ENCODE peak calls at places on chromosome 1, in nine cellular contexts. Q, L, N, J, S, R, Y, E and I are unnamed samples.

GRCh38 chr1:242011879-242012674 is 13.2 kb upstream of the MAP1LC3C start:
- DNase-seq in Q (no peak), L (peak), N (no peak), J (no peak), S (peak), R (peak), Y (peak), E (no peak), I (no peak)

GRCh38 chr1:39489567-39490239 is 1.7 kb upstream of the BMP8A start:
- DNase-seq in Q (no peak), L (no peak), N (no peak), J (no peak), S (no peak), R (no peak), Y (no peak), E (no peak), I (no peak)

GRCh38 chr1:203522237-203522636 is 28.3 kb downstream of the OPTC start:
- DNase-seq in Q (no peak), L (no peak), N (peak), J (no peak), S (no peak), R (no peak), Y (no peak), E (no peak), I (no peak)

GRCh38 chr1:44587796-44588460 is 86.4 kb downstream of the TMEM53 start:
- DNase-seq in Q (no peak), L (no peak), N (no peak), J (peak), S (no peak), R (peak), Y (no peak), E (no peak), I (no peak)

GRCh38 chr1:167987174-167987573 is 50.3 kb upstream of the MPC2 start:
- DNase-seq in Q (no peak), L (no peak), N (no peak), J (no peak), S (peak), R (peak), Y (peak), E (no peak), I (no peak)

GRCh38 chr1:45205000-45205909 is 1.1 kb downstream of the ZSWIM5 start:
- DNase-seq in Q (peak), L (peak), N (peak), J (no peak), S (peak), R (peak), Y (no peak), E (peak), I (no peak)

GRCh38 chr1:52413410-52414104 is 9.2 kb downstream of the PRPF38A start:
- DNase-seq in Q (peak), L (no peak), N (no peak), J (no peak), S (no peak), R (peak), Y (peak), E (peak), I (no peak)

GRCh38 chr1:29516063-29516820 is 279.9 kb downstream of the PTPRU start:
- DNase-seq in Q (no peak), L (no peak), N (no peak), J (no peak), S (no peak), R (no peak), Y (no peak), E (no peak), I (no peak)

GRCh38 chr1:117695796-117696505 is 90.1 kb downstream of the TENT5C start:
- DNase-seq in Q (peak), L (peak), N (no peak), J (no peak), S (peak), R (peak), Y (peak), E (peak), I (peak)

GRCh38 chr1:59485171-59485570 is 188.3 kb downstream of the FGGY start:
- DNase-seq in Q (no peak), L (no peak), N (no peak), J (no peak), S (no peak), R (no peak), Y (no peak), E (no peak), I (no peak)

GRCh38 chr1:226019550-226019949 is 20.4 kb upstream of the SDE2 start:
- DNase-seq in Q (no peak), L (no peak), N (no peak), J (no peak), S (no peak), R (no peak), Y (no peak), E (no peak), I (no peak)

GRCh38 chr1:7789828-7790227 is 5.7 kb downstream of the PER3 start:
- DNase-seq in Q (no peak), L (no peak), N (no peak), J (no peak), S (no peak), R (no peak), Y (no peak), E (no peak), I (no peak)

GRCh38 chr1:117602862-117603261 is 3.0 kb upstream of the TENT5C start:
- DNase-seq in Q (no peak), L (no peak), N (no peak), J (no peak), S (no peak), R (no peak), Y (no peak), E (no peak), I (no peak)

GRCh38 chr1:186139706-186140105 is 235.3 kb downstream of the TPR start:
- DNase-seq in Q (peak), L (no peak), N (no peak), J (no peak), S (no peak), R (no peak), Y (peak), E (no peak), I (no peak)

GRCh38 chr1:151972533-151973270 is 21.0 kb downstream of the S100A10 start:
- DNase-seq in Q (peak), L (no peak), N (peak), J (peak), S (peak), R (peak), Y (peak), E (peak), I (peak)

GRCh38 chr1:198179556-198179981 is 22.8 kb downstream of the NEK7 start:
- DNase-seq in Q (peak), L (no peak), N (no peak), J (no peak), S (peak), R (no peak), Y (peak), E (peak), I (peak)
- H3K4me3 ChIP-seq in Q (no peak), L (no peak), N (no peak), J (no peak), S (no peak), R (no peak), Y (no peak), E (no peak), I (no peak)

GRCh38 chr1:201739492-201740085 is 89.4 kb upstream of the IPO9 start:
- DNase-seq in Q (peak), L (peak), N (peak), J (peak), S (peak), R (peak), Y (no peak), E (peak), I (no peak)
- H3K4me3 ChIP-seq in Q (peak), L (peak), N (peak), J (peak), S (peak), R (peak), Y (peak), E (peak), I (peak)

GRCh38 chr1:61254629-61255323 is 172.4 kb downstream of the NFIA start:
- DNase-seq in Q (peak), L (no peak), N (no peak), J (no peak), S (peak), R (peak), Y (peak), E (peak), I (no peak)
- H3K4me3 ChIP-seq in Q (peak), L (peak), N (no peak), J (no peak), S (peak), R (peak), Y (peak), E (peak), I (no peak)

DNA sequence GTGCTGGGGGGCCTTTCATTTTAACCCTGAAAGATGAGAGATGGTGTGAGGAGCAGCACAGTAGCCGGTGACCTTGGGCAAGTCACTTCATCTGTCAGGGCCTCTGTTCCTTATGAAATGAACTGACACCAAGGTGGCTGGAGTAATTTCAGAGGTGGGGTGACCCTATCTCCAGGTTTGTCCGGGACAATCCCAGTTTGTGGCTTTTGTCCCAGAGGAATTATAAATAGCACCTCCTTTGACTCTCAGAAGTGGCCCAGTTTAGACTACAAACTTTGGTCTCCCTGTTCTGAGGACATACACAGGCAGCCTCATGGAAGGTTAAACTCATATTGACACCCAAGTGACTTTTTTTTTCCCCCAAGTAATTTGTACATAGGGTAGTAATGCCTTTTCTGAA is 14.6 kb downstream of the ACTN2 start:
- DNase-seq in Q (no peak), L (no peak), N (no peak), J (no peak), S (no peak), R (no peak), Y (no peak), E (no peak), I (no peak)
- H3K4me3 ChIP-seq in Q (no peak), L (peak), N (no peak), J (no peak), S (no peak), R (no peak), Y (no peak), E (no peak), I (no peak)

GRCh38 chr1:209820986-209821385 is 6.8 kb upstream of the UTP25 start:
- DNase-seq in Q (no peak), L (no peak), N (no peak), J (no peak), S (no peak), R (peak), Y (no peak), E (no peak), I (no peak)

GRCh38 chr1:209825591-209826433 is 2.0 kb upstream of the UTP25 start:
- DNase-seq in Q (no peak), L (no peak), N (no peak), J (no peak), S (peak), R (peak), Y (no peak), E (no peak), I (no peak)

GRCh38 chr1:209823143-209824041 is 4.4 kb upstream of the UTP25 start:
- DNase-seq in Q (peak), L (no peak), N (peak), J (no peak), S (peak), R (peak), Y (peak), E (peak), I (peak)

GRCh38 chr1:209819059-209819458 is 8.7 kb upstream of the UTP25 start:
- DNase-seq in Q (no peak), L (no peak), N (no peak), J (no peak), S (no peak), R (no peak), Y (no peak), E (no peak), I (no peak)

DNA sequence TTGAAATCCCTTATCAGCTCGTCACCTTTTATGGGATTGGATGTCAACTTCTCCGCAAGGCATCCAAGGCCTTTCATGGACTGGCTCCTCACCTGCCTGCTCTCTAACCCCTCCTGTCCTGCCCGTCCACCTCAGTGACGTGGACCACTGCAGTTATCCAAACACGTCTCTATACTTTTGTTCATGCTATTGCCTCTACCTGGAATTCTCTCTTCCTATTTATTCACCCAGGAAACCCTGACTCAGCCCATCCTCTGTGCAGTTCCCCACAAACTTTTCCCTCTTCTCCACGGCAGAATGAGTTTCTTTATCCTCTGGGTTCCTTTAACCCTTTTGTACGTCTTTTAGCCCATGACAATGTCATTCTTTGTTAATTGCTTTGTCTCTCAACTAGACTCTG is 5.1 kb upstream of the UTP25 start:
- DNase-seq in Q (no peak), L (no peak), N (no peak), J (no peak), S (no peak), R (peak), Y (no peak), E (no peak), I (no peak)
- H3K4me3 ChIP-seq in Q (peak), L (no peak), N (no peak), J (no peak), S (peak), R (peak), Y (no peak), E (peak), I (no peak)

GRCh38 chr1:150261367-150261766 is 3.8 kb downstream of the CA14 start:
- DNase-seq in Q (no peak), L (no peak), N (no peak), J (no peak), S (no peak), R (no peak), Y (no peak), E (no peak), I (no peak)

GRCh38 chr1:150259217-150259616 is 1.6 kb downstream of the CA14 start:
- DNase-seq in Q (no peak), L (no peak), N (no peak), J (no peak), S (no peak), R (no peak), Y (no peak), E (no peak), I (no peak)

GRCh38 chr1:150258275-150258666 is 697 bp downstream of the CA14 start:
- DNase-seq in Q (no peak), L (no peak), N (peak), J (no peak), S (no peak), R (no peak), Y (no peak), E (peak), I (no peak)

GRCh38 chr1:150257624-150258274 is at the start of gene CA14:
- DNase-seq in Q (no peak), L (no peak), N (peak), J (no peak), S (no peak), R (no peak), Y (no peak), E (peak), I (no peak)

GRCh38 chr1:150259758-150260669 is 2.4 kb downstream of the CA14 start:
- DNase-seq in Q (no peak), L (no peak), N (peak), J (peak), S (peak), R (peak), Y (no peak), E (peak), I (no peak)
- H3K4me3 ChIP-seq in Q (no peak), L (no peak), N (peak), J (peak), S (peak), R (peak), Y (no peak), E (no peak), I (no peak)

GRCh38 chr1:32892368-32893197 is 6.3 kb downstream of the HPCA start:
- DNase-seq in Q (peak), L (no peak), N (peak), J (no peak), S (no peak), R (peak), Y (peak), E (no peak), I (no peak)

GRCh38 chr1:32893198-32894018 is 7.1 kb downstream of the HPCA start:
- DNase-seq in Q (no peak), L (peak), N (peak), J (no peak), S (no peak), R (peak), Y (peak), E (no peak), I (no peak)

GRCh38 chr1:32895325-32896215 is 5.6 kb downstream of the TMEM54 start:
- DNase-seq in Q (no peak), L (no peak), N (no peak), J (no peak), S (no peak), R (no peak), Y (no peak), E (no peak), I (no peak)

GRCh38 chr1:32894681-32895080 is 6.5 kb downstream of the TMEM54 start:
- DNase-seq in Q (no peak), L (no peak), N (peak), J (no peak), S (no peak), R (no peak), Y (no peak), E (no peak), I (no peak)

DNA sequence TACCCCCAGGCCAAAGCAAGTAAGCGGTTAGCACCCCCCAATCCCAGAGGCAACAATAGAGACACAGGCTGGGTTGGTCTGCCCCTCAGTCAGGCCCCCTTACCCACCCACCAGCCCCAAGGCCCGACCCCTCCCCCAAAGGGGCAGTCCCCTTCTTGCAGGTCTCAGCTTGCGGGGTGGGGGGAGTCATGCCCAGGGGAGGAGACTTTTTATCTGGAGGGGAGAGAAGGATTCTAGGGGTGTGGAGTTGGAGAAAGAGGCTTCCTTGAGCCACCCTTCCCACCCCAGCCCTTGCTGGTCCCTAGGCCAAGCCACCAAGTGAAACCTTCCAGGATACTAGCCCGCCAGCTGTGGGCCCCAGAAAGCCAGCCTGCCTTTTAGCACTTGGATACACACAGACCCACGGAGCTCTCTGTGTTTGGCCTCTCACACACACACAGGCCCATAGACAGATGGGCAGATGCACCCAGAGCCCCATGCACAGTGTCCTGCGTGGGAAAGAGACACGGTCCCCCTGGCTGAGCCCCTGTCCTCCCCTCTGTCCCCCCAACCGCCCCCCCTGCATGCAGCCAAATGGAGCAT is 7.1 kb downstream of the TMEM54 start:
- DNase-seq in Q (no peak), L (no peak), N (peak), J (no peak), S (no peak), R (no peak), Y (no peak), E (no peak), I (no peak)
- H3K4me3 ChIP-seq in Q (no peak), L (no peak), N (peak), J (no peak), S (no peak), R (no peak), Y (no peak), E (no peak), I (no peak)

GRCh38 chr1:23424171-23424959 is at the start of gene TCEA3:
- DNase-seq in Q (no peak), L (peak), N (peak), J (no peak), S (peak), R (no peak), Y (no peak), E (peak), I (no peak)
- H3K4me3 ChIP-seq in Q (peak), L (peak), N (peak), J (no peak), S (peak), R (peak), Y (peak), E (peak), I (peak)

DNA sequence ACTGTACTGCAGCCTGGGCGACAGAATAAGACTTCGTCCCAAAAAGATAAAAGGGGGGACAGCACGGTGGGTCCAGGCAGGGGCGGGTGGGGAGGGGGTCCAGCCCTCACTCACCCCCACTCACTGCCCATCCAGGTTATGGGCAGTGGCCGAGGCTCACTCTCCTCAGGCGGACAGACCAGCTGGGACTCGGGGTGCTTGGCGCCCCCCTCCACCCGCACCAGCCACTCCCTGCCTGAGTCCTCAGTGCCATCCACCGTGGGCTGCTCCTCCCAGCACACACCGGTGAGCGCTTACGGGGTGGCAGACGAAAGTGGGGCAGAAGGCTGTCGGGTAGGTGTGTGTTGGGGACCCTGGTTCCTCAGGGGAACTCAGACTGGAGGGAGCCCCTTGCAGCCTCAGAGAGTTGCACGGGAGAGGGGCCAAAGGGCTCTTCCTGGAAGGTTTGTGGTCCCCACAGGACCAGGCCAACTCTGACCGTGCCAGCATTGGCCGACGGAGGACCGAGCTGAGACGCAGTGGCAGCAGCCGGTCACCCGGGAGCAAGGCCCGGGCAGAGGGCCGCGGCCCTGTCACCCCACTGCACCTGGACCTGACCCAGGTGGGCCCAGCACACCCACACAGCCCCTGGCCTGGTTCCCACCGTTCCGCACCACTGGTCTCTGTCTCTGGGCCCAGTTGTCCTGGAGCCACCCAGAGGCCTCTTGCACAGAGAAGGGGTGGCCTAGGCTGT is 6.6 kb downstream of the PLEKHN1 start:
- DNase-seq in Q (no peak), L (no peak), N (no peak), J (no peak), S (no peak), R (no peak), Y (no peak), E (no peak), I (no peak)
- H3K4me3 ChIP-seq in Q (no peak), L (no peak), N (no peak), J (no peak), S (no peak), R (no peak), Y (no peak), E (no peak), I (no peak)

GRCh38 chr1:2271134-2271785 is 43.1 kb downstream of the SKI start:
- DNase-seq in Q (no peak), L (peak), N (peak), J (no peak), S (no peak), R (no peak), Y (no peak), E (no peak), I (no peak)
- H3K4me3 ChIP-seq in Q (no peak), L (no peak), N (peak), J (no peak), S (no peak), R (no peak), Y (no peak), E (no peak), I (no peak)